ENCODE peak calls at places on chromosomes 12 and 14, in five cellular contexts. G is mesenchymal stem cell, V is H1, Z is mesendoderm, U is IMR-90. C is an unnamed sample.

GRCh38 chr14:82755923-82756322 is 1222.3 kb upstream of the SEL1L start:
- DNase-seq in G (no peak), Z (no peak), V (no peak), U (no peak), C (no peak)

GRCh38 chr12:15123401-15123800 is 97.8 kb downstream of the RERG start:
- DNase-seq in V (no peak), U (no peak), Z (no peak), G (no peak), C (no peak)

GRCh38 chr14:65346895-65347294 is 65.6 kb upstream of the FUT8 start:
- DNase-seq in U (no peak), G (no peak), Z (no peak), V (no peak), C (no peak)

GRCh38 chr12:101027200-101027599 is 182.8 kb downstream of the SLC5A8 start:
- DNase-seq in U (no peak), V (no peak), Z (peak; percentile 43), G (no peak), C (no peak)

GRCh38 chr12:53981652-53982565 is 3.0 kb upstream of the HOXC10 start:
- DNase-seq in Z (no peak), V (no peak), G (no peak), U (no peak), C (no peak)

GRCh38 chr12:52235822-52236291 is 2.8 kb downstream of the KRT7 start:
- DNase-seq in V (no peak), U (no peak), G (no peak), Z (no peak), C (no peak)

GRCh38 chr12:57475271-57476161 is 4.2 kb downstream of the ARHGAP9 start:
- DNase-seq in U (no peak), Z (no peak), V (peak; percentile 67), G (peak; percentile 51), C (peak; percentile 63)

GRCh38 chr12:124739953-124740561 is 123.6 kb downstream of the SCARB1 start:
- DNase-seq in G (no peak), U (peak; percentile 25), Z (no peak), V (no peak), C (no peak)

GRCh38 chr14:94021001-94021400 is 5.1 kb upstream of the OTUB2 start:
- DNase-seq in G (no peak), V (no peak), U (peak; percentile 11), Z (no peak), C (no peak)

GRCh38 chr12:15710860-15711510 is 78.2 kb downstream of the EPS8 start:
- DNase-seq in U (no peak), G (no peak), Z (no peak), V (no peak), C (no peak)

GRCh38 chr14:92787554-92787953 is 6.6 kb upstream of the GOLGA5 start:
- DNase-seq in G (no peak), U (no peak), V (no peak), Z (no peak), C (no peak)

GRCh38 chr14:102474934-102475333 is 34.6 kb downstream of the ANKRD9 start:
- DNase-seq in V (no peak), U (peak; percentile 80), Z (no peak), G (peak; percentile 13), C (no peak)
- H2AK5ac ChIP-seq in V (no peak overlapping the region), U (no peak overlapping the region), Z (no peak overlapping the region), G (no peak overlapping the region), C (no peak overlapping the region)

GRCh38 chr12:114774181-114774580 is 90.2 kb upstream of the TBX3 start:
- DNase-seq in G (peak; percentile 88), V (no peak), U (peak; percentile 85), Z (peak; percentile 69), C (no peak)
- H4K8ac ChIP-seq in G (peak overlapping the region; percentile 87), V (no peak overlapping the region), U (peak overlapping the region; percentile 72), Z (no peak overlapping the region), C (no peak overlapping the region)

DNA sequence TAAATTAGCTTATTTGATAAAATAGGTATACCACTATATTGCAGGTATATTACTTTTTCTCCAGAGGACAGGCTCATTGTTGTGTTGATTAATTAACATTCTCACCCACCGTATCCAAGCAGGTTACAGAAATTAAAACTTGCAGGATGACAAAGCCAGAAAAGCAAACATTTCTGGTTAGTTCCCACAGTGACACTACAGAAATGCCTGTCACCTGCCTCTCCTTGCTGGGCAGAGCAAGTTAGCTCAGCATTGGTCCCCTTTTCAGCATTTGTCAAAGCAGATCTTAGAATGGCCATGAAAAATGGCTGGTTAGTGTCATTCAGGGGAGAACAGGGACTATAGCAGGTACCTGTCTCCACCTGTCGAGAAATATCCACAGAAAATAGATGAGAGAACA is 38.8 kb downstream of the RMST start:
- DNase-seq in Z (no peak), V (no peak), U (no peak), G (no peak), C (no peak)
- H3K4me1 ChIP-seq in Z (no peaks in the 10 kb centered on the region), V (no peaks in the 10 kb centered on the region), U (no peaks in the 10 kb centered on the region), G (no peaks in the 10 kb centered on the region), C (no peaks in the 10 kb centered on the region)

GRCh38 chr14:39154594-39155189 is 15.4 kb downstream of the TRAPPC6B start:
- DNase-seq in G (no peak), V (peak; percentile 10), Z (no peak), U (no peak), C (no peak)

GRCh38 chr14:39158222-39158858 is 11.8 kb downstream of the TRAPPC6B start:
- DNase-seq in U (no peak), G (no peak), Z (no peak), V (no peak), C (no peak)

DNA sequence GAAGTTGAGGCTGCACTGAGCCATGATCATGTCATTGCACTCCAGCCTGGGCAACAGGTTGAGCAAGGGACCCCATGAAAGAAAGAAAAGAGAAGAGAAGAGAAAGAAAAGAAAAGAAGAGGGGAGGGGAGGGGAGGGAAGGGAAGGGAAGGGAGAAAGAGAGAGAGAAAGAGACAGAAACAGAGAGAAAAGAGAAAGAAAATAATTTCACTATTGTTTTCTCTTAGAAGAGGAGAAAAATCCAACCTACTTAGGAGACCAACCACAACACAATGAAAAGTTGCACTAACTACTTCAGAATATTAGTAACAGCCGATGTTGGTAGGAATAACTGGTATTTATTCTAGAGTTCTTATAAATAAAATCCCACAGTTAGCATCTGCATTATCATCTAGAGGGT is 9.6 kb downstream of the TRAPPC6B start:
- DNase-seq in U (no peak), Z (no peak), G (no peak), V (no peak), C (no peak)
- H2AK5ac ChIP-seq in U (no peak overlapping the region), Z (no peak overlapping the region), G (no peak overlapping the region), V (no peak overlapping the region), C (no peak overlapping the region)

DNA sequence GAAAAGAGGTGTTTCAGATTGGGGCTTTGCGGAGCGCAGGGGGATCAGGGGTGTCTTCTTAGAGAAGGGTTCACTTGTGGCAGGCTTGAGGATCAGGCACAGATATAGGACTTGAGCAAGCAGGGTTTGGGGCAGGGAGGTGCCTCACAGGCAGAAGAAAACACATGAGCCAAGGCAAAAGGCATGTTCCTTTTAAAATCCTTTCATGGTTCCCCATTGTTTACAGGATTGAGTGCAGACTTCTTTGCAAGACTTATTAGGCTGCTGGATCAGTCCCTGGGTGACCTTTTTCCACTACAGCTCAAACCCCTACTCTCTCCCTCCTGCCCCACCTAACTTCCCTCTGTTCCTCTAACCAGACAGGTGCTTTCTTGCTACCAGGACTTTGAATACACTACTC is 19.7 kb downstream of the HSPB8 start:
- DNase-seq in V (no peak), U (peak; percentile 12), Z (no peak), G (no peak), C (no peak)
- H4K8ac ChIP-seq in V (no peak overlapping the region), U (no peak overlapping the region), Z (no peak overlapping the region), G (no peak overlapping the region), C (no peak overlapping the region)

GRCh38 chr12:108690799-108691153 is 40.5 kb downstream of the CORO1C start:
- DNase-seq in U (no peak), Z (no peak), G (no peak), V (no peak), C (no peak)

GRCh38 chr12:108690191-108690518 is 41.2 kb downstream of the CORO1C start:
- DNase-seq in G (no peak), V (no peak), Z (no peak), U (no peak), C (no peak)

GRCh38 chr12:108691154-108691994 is 39.9 kb downstream of the CORO1C start:
- DNase-seq in U (peak; percentile 99), G (peak; percentile 100), Z (peak; percentile 99), V (peak; percentile 76), C (peak; percentile 97)

GRCh38 chr12:108691995-108692808 is 39.1 kb downstream of the CORO1C start:
- DNase-seq in V (no peak), Z (peak; percentile 50), U (peak; percentile 34), G (peak; percentile 81), C (no peak)

GRCh38 chr12:108689314-108690190 is 41.8 kb downstream of the CORO1C start:
- DNase-seq in Z (peak; percentile 43), G (peak; percentile 75), V (no peak), U (peak; percentile 55), C (no peak)
- H3K4me1 ChIP-seq in Z (peaks cover 10% of the 10 kb centered on the region), G (peaks cover 24% of the 10 kb centered on the region), V (peaks cover 18% of the 10 kb centered on the region), U (peaks cover 37% of the 10 kb centered on the region), C (peaks cover 9% of the 10 kb centered on the region)

GRCh38 chr14:58776516-58776915 is 138.8 kb downstream of the DACT1 start:
- DNase-seq in V (no peak), U (no peak), G (no peak), Z (no peak), C (no peak)

GRCh38 chr14:58783801-58784511 is 146.2 kb downstream of the DACT1 start:
- DNase-seq in U (peak; percentile 30), Z (no peak), V (no peak), G (no peak), C (no peak)

GRCh38 chr14:58777541-58777979 is 139.8 kb downstream of the DACT1 start:
- DNase-seq in G (peak; percentile 87), V (no peak), Z (no peak), U (peak; percentile 76), C (no peak)

GRCh38 chr14:58784946-58785345 is 147.2 kb downstream of the DACT1 start:
- DNase-seq in G (no peak), V (no peak), U (no peak), Z (no peak), C (no peak)

GRCh38 chr14:58780595-58780994 is 142.8 kb downstream of the DACT1 start:
- DNase-seq in G (no peak), Z (no peak), U (no peak), V (no peak), C (no peak)
- H2AK5ac ChIP-seq in G (no peak overlapping the region), Z (no peak overlapping the region), U (no peak overlapping the region), V (no peak overlapping the region), C (no peak overlapping the region)

DNA sequence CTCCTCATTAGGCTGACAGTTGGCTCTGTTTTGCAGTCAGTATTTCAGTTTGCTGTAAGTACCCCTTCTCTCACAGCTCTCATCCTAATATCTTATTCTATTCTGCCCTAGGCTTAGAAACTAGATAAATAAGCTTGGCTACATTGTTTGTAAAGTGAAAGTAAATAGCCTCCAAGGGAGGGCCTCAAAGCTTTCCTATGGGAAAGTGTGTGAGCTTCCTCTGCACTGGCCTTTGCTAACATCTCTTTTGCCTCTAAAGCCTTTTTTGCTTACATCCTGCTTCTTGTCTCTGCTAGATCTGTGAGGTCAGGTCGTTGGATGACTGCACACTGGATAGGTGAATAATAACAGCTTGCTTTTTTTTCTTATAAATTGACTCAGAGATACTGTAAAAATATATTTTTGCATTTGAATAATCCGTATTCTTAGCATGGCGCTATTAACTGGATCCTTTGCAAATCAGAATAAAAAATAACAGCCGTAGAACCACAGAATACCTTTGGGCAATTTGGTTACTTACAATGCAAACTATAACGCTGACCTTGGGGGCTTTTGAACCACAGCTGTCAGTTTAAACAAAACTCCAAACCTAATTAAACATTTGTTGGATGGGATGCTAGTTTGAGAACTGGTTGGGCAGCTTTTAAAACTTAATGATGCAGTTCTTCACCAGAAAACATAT is 55.1 kb downstream of the TTC6 start:
- DNase-seq in Z (peak; percentile 56), G (peak; percentile 46), U (peak; percentile 19), V (no peak), C (no peak)
- H4K8ac ChIP-seq in Z (no peak overlapping the region), G (no peak overlapping the region), U (no peak overlapping the region), V (no peak overlapping the region), C (no peak overlapping the region)

C was measured in H9.